ENCODE peak calls at places on chromosomes 13 and 19, in nine cellular contexts. One of them, this sample, is unnamed.

GRCh38 chr19:38061294-38061693 is 154.3 kb downstream of the SIPA1L3 start:
- DNase-seq in Daoy: peak; percentile 79
- DNase-seq in iPS-NIHi11: no peak
- DNase-seq in HS-5: peak; percentile 85
- DNase-seq in HFFc6: peak; percentile 69
- DNase-seq in lung microvascular endothelial cell: peak; percentile 79
- DNase-seq in anterior cingulate cortex: no peak
- DNase-seq in ELR: peak; percentile 90
- DNase-seq in ovary: no peak
- DNase-seq in this sample: no peak

GRCh38 chr13:85191996-85192395 is 607.2 kb downstream of the SLITRK6 start:
- DNase-seq in Daoy: no peak
- DNase-seq in iPS-NIHi11: no peak
- DNase-seq in HS-5: no peak
- DNase-seq in HFFc6: no peak
- DNase-seq in lung microvascular endothelial cell: no peak
- DNase-seq in anterior cingulate cortex: no peak
- DNase-seq in ELR: no peak
- DNase-seq in ovary: no peak
- DNase-seq in this sample: no peak

GRCh38 chr13:102033719-102034446 is 368.0 kb downstream of the FGF14 start:
- DNase-seq in Daoy: no peak
- DNase-seq in iPS-NIHi11: no peak
- DNase-seq in HS-5: no peak
- DNase-seq in HFFc6: no peak
- DNase-seq in lung microvascular endothelial cell: no peak
- DNase-seq in anterior cingulate cortex: no peak
- DNase-seq in ELR: no peak
- DNase-seq in ovary: no peak
- DNase-seq in this sample: no peak

GRCh38 chr19:861756-862528 is 2.5 kb downstream of the CFD start:
- DNase-seq in Daoy: peak; percentile 83
- DNase-seq in iPS-NIHi11: peak; percentile 94
- DNase-seq in HS-5: no peak
- DNase-seq in HFFc6: no peak
- DNase-seq in lung microvascular endothelial cell: peak; percentile 54
- DNase-seq in anterior cingulate cortex: no peak
- DNase-seq in ELR: peak; percentile 38
- DNase-seq in ovary: no peak
- DNase-seq in this sample: no peak

GRCh38 chr13:114134111-114134943 is 1.9 kb upstream of the RASA3 start:
- DNase-seq in Daoy: no peak
- DNase-seq in iPS-NIHi11: peak; percentile 45
- DNase-seq in HS-5: no peak
- DNase-seq in HFFc6: no peak
- DNase-seq in lung microvascular endothelial cell: no peak
- DNase-seq in anterior cingulate cortex: no peak
- DNase-seq in ELR: no peak
- DNase-seq in ovary: no peak
- DNase-seq in this sample: no peak

GRCh38 chr13:93903909-93904308 is 575.6 kb downstream of the DCT start:
- DNase-seq in Daoy: no peak
- DNase-seq in iPS-NIHi11: no peak
- DNase-seq in HS-5: no peak
- DNase-seq in HFFc6: no peak
- DNase-seq in lung microvascular endothelial cell: no peak
- DNase-seq in anterior cingulate cortex: no peak
- DNase-seq in ELR: no peak
- DNase-seq in ovary: no peak
- DNase-seq in this sample: no peak

GRCh38 chr13:49733181-49733951 is 42.1 kb upstream of the EBPL start:
- DNase-seq in Daoy: no peak
- DNase-seq in iPS-NIHi11: peak; percentile 17
- DNase-seq in HS-5: no peak
- DNase-seq in HFFc6: no peak
- DNase-seq in lung microvascular endothelial cell: no peak
- DNase-seq in anterior cingulate cortex: no peak
- DNase-seq in ELR: peak; percentile 3
- DNase-seq in ovary: no peak
- DNase-seq in this sample: no peak

GRCh38 chr19:36008336-36008978 is at the start of gene SYNE4:
- DNase-seq in Daoy: no peak
- DNase-seq in iPS-NIHi11: peak; percentile 90
- DNase-seq in HS-5: no peak
- DNase-seq in HFFc6: no peak
- DNase-seq in lung microvascular endothelial cell: no peak
- DNase-seq in anterior cingulate cortex: no peak
- DNase-seq in ELR: no peak
- DNase-seq in ovary: no peak
- DNase-seq in this sample: no peak

GRCh38 chr13:41075034-41075433 is 13.7 kb downstream of the WBP4 start:
- DNase-seq in Daoy: no peak
- DNase-seq in iPS-NIHi11: peak; percentile 46
- DNase-seq in HS-5: no peak
- DNase-seq in HFFc6: no peak
- DNase-seq in lung microvascular endothelial cell: peak; percentile 62
- DNase-seq in anterior cingulate cortex: no peak
- DNase-seq in ELR: peak; percentile 67
- DNase-seq in ovary: no peak
- DNase-seq in this sample: peak; percentile 56

GRCh38 chr13:101267656-101268055 is 148.7 kb downstream of the NALCN start:
- DNase-seq in Daoy: peak; percentile 76
- DNase-seq in iPS-NIHi11: no peak
- DNase-seq in HS-5: peak; percentile 48
- DNase-seq in HFFc6: peak; percentile 23
- DNase-seq in lung microvascular endothelial cell: peak; percentile 27
- DNase-seq in anterior cingulate cortex: no peak
- DNase-seq in ELR: peak; percentile 82
- DNase-seq in ovary: no peak
- DNase-seq in this sample: no peak

GRCh38 chr19:27676877-27677276 is 1536.1 kb downstream of the UQCRFS1 start:
- DNase-seq in Daoy: no peak
- DNase-seq in iPS-NIHi11: no peak
- DNase-seq in HS-5: no peak
- DNase-seq in HFFc6: no peak
- DNase-seq in lung microvascular endothelial cell: no peak
- DNase-seq in anterior cingulate cortex: no peak
- DNase-seq in ELR: no peak
- DNase-seq in ovary: no peak
- DNase-seq in this sample: no peak

GRCh38 chr19:39941615-39942507 is 7.4 kb upstream of the FCGBP start:
- DNase-seq in Daoy: peak; percentile 77
- DNase-seq in iPS-NIHi11: no peak
- DNase-seq in HS-5: no peak
- DNase-seq in HFFc6: no peak
- DNase-seq in lung microvascular endothelial cell: peak; percentile 38
- DNase-seq in anterior cingulate cortex: no peak
- DNase-seq in ELR: peak; percentile 67
- DNase-seq in ovary: no peak
- DNase-seq in this sample: peak; percentile 32

GRCh38 chr13:84776578-84776977 is 894.3 kb upstream of the SLITRK1 start:
- DNase-seq in Daoy: no peak
- DNase-seq in iPS-NIHi11: no peak
- DNase-seq in HS-5: no peak
- DNase-seq in HFFc6: no peak
- DNase-seq in lung microvascular endothelial cell: no peak
- DNase-seq in anterior cingulate cortex: no peak
- DNase-seq in ELR: no peak
- DNase-seq in ovary: no peak
- DNase-seq in this sample: no peak

GRCh38 chr19:4064551-4065260 is 2.0 kb downstream of the ZBTB7A start:
- DNase-seq in Daoy: peak; percentile 55
- DNase-seq in iPS-NIHi11: peak; percentile 66
- DNase-seq in HS-5: no peak
- DNase-seq in HFFc6: no peak
- DNase-seq in lung microvascular endothelial cell: peak; percentile 56
- DNase-seq in anterior cingulate cortex: peak; percentile 39
- DNase-seq in ELR: peak; percentile 58
- DNase-seq in ovary: peak; percentile 75
- DNase-seq in this sample: peak; percentile 67

GRCh38 chr13:24890256-24890655 is 126.3 kb downstream of the RNF17 start:
- DNase-seq in Daoy: no peak
- DNase-seq in iPS-NIHi11: no peak
- DNase-seq in HS-5: no peak
- DNase-seq in HFFc6: no peak
- DNase-seq in lung microvascular endothelial cell: no peak
- DNase-seq in anterior cingulate cortex: no peak
- DNase-seq in ELR: no peak
- DNase-seq in ovary: no peak
- DNase-seq in this sample: no peak

GRCh38 chr13:112545866-112546265 is 42.1 kb downstream of the TUBGCP3 start:
- DNase-seq in Daoy: no peak
- DNase-seq in iPS-NIHi11: no peak
- DNase-seq in HS-5: no peak
- DNase-seq in HFFc6: peak; percentile 78
- DNase-seq in lung microvascular endothelial cell: peak; percentile 69
- DNase-seq in anterior cingulate cortex: no peak
- DNase-seq in ELR: peak; percentile 69
- DNase-seq in ovary: no peak
- DNase-seq in this sample: no peak

GRCh38 chr19:31444931-31445330 is 95.7 kb upstream of the TSHZ3 start:
- DNase-seq in Daoy: no peak
- DNase-seq in iPS-NIHi11: no peak
- DNase-seq in HS-5: no peak
- DNase-seq in HFFc6: no peak
- DNase-seq in lung microvascular endothelial cell: no peak
- DNase-seq in anterior cingulate cortex: no peak
- DNase-seq in ELR: no peak
- DNase-seq in ovary: no peak
- DNase-seq in this sample: no peak

GRCh38 chr13:35927554-35927953 is 203.6 kb downstream of the DCLK1 start:
- DNase-seq in Daoy: peak; percentile 92
- DNase-seq in iPS-NIHi11: no peak
- DNase-seq in HS-5: peak; percentile 81
- DNase-seq in HFFc6: peak; percentile 78
- DNase-seq in lung microvascular endothelial cell: peak; percentile 17
- DNase-seq in anterior cingulate cortex: no peak
- DNase-seq in ELR: peak; percentile 86
- DNase-seq in ovary: no peak
- DNase-seq in this sample: no peak

GRCh38 chr19:43755256-43755801 is 567 bp upstream of the SMG9 start:
- DNase-seq in Daoy: peak; percentile 83
- DNase-seq in iPS-NIHi11: peak; percentile 70
- DNase-seq in HS-5: peak; percentile 23
- DNase-seq in HFFc6: no peak
- DNase-seq in lung microvascular endothelial cell: peak; percentile 69
- DNase-seq in anterior cingulate cortex: peak; percentile 72
- DNase-seq in ELR: peak; percentile 70
- DNase-seq in ovary: peak; percentile 78
- DNase-seq in this sample: peak; percentile 86

GRCh38 chr13:93004919-93005318 is 221.7 kb upstream of the GPC6 start:
- DNase-seq in Daoy: no peak
- DNase-seq in iPS-NIHi11: peak; percentile 3
- DNase-seq in HS-5: no peak
- DNase-seq in HFFc6: no peak
- DNase-seq in lung microvascular endothelial cell: no peak
- DNase-seq in anterior cingulate cortex: no peak
- DNase-seq in ELR: no peak
- DNase-seq in ovary: no peak
- DNase-seq in this sample: no peak

GRCh38 chr13:94153586-94153985 is 325.9 kb downstream of the DCT start:
- DNase-seq in Daoy: no peak
- DNase-seq in iPS-NIHi11: no peak
- DNase-seq in HS-5: no peak
- DNase-seq in HFFc6: no peak
- DNase-seq in lung microvascular endothelial cell: no peak
- DNase-seq in anterior cingulate cortex: no peak
- DNase-seq in ELR: no peak
- DNase-seq in ovary: no peak
- DNase-seq in this sample: no peak

GRCh38 chr19:51368366-51369282 is at the start of gene CLDND2:
- DNase-seq in Daoy: no peak
- DNase-seq in iPS-NIHi11: no peak
- DNase-seq in HS-5: no peak
- DNase-seq in HFFc6: no peak
- DNase-seq in lung microvascular endothelial cell: no peak
- DNase-seq in anterior cingulate cortex: no peak
- DNase-seq in ELR: peak; percentile 23
- DNase-seq in ovary: no peak
- DNase-seq in this sample: no peak

GRCh38 chr13:99756281-99756680 is 215.3 kb downstream of the ZIC5 start:
- DNase-seq in Daoy: no peak
- DNase-seq in iPS-NIHi11: no peak
- DNase-seq in HS-5: no peak
- DNase-seq in HFFc6: no peak
- DNase-seq in lung microvascular endothelial cell: no peak
- DNase-seq in anterior cingulate cortex: no peak
- DNase-seq in ELR: no peak
- DNase-seq in ovary: no peak
- DNase-seq in this sample: no peak

GRCh38 chr19:18044825-18045304 is 36.9 kb downstream of the ARRDC2 start:
- DNase-seq in Daoy: peak; percentile 93
- DNase-seq in iPS-NIHi11: peak; percentile 46
- DNase-seq in HS-5: no peak
- DNase-seq in HFFc6: peak; percentile 35
- DNase-seq in lung microvascular endothelial cell: peak; percentile 58
- DNase-seq in anterior cingulate cortex: peak; percentile 16
- DNase-seq in ELR: peak; percentile 54
- DNase-seq in ovary: no peak
- DNase-seq in this sample: peak; percentile 37

GRCh38 chr13:105165449-105166125 is 1369.9 kb downstream of the EFNB2 start:
- DNase-seq in Daoy: no peak
- DNase-seq in iPS-NIHi11: no peak
- DNase-seq in HS-5: no peak
- DNase-seq in HFFc6: no peak
- DNase-seq in lung microvascular endothelial cell: no peak
- DNase-seq in anterior cingulate cortex: no peak
- DNase-seq in ELR: no peak
- DNase-seq in ovary: no peak
- DNase-seq in this sample: no peak

GRCh38 chr13:40668335-40668734 is 1.9 kb upstream of the FOXO1 start:
- DNase-seq in Daoy: peak; percentile 18
- DNase-seq in iPS-NIHi11: peak; percentile 59
- DNase-seq in HS-5: no peak
- DNase-seq in HFFc6: no peak
- DNase-seq in lung microvascular endothelial cell: peak; percentile 64
- DNase-seq in anterior cingulate cortex: no peak
- DNase-seq in ELR: peak; percentile 38
- DNase-seq in ovary: peak; percentile 44
- DNase-seq in this sample: no peak

This sample was measured in midbrain.